ENCODE peak calls at places on chromosomes 13 and 19, in nine cellular contexts. K is ovary, X is A549, M is SK-N-SH, Q is esophagus muscularis mucosa, Z is suprapubic skin, T is tibial nerve, J is stomach, L is sigmoid colon. B is an unnamed sample.
A peak's percentile ranks its signal among the peaks of the same experiment; 100 is the strongest.

GRCh38 chr13:24228852-24229458 is 68.4 kb downstream of the SPATA13 start:
- DNase-seq in K (no peak), X (peak; percentile 34), M (peak; percentile 53), Q (no peak), Z (no peak), T (peak; percentile 52), J (no peak), L (no peak), B (no peak)

GRCh38 chr13:29908411-29908810 is 58.0 kb upstream of the UBL3 start:
- DNase-seq in K (no peak), X (no peak), M (no peak), Q (no peak), Z (peak; percentile 85), T (peak; percentile 50), J (no peak), L (no peak), B (no peak)

GRCh38 chr19:37519890-37520289 is 13.2 kb downstream of the ZNF793 start:
- DNase-seq in K (no peak), X (no peak), M (no peak), Q (no peak), Z (no peak), T (no peak), J (no peak), L (no peak), B (no peak)

GRCh38 chr13:103403148-103403740 is 337.0 kb upstream of the SLC10A2 start:
- DNase-seq in K (no peak), X (no peak), M (no peak), Q (no peak), Z (no peak), T (no peak), J (no peak), L (no peak), B (no peak)

GRCh38 chr13:70310720-70311119 is 202.5 kb upstream of the KLHL1 start:
- DNase-seq in K (no peak), X (no peak), M (peak; percentile 48), Q (no peak), Z (no peak), T (no peak), J (peak; percentile 39), L (no peak), B (peak; percentile 25)

GRCh38 chr13:44474122-44474910 is 100.7 kb downstream of the SERP2 start:
- DNase-seq in K (no peak), X (peak; percentile 24), M (no peak), Q (no peak), Z (no peak), T (no peak), J (no peak), L (no peak), B (no peak)

GRCh38 chr13:76148926-76149325 is 512.8 kb downstream of the LMO7 start:
- DNase-seq in K (no peak), X (no peak), M (no peak), Q (no peak), Z (no peak), T (no peak), J (no peak), L (no peak), B (no peak)

GRCh38 chr13:50453238-50453637 is 390.3 kb downstream of the DLEU7 start:
- DNase-seq in K (no peak), X (no peak), M (no peak), Q (no peak), Z (no peak), T (no peak), J (no peak), L (no peak), B (no peak)

GRCh38 chr19:18167975-18168645 is 5.5 kb upstream of the IFI30 start:
- DNase-seq in K (peak; percentile 50), X (peak; percentile 81), M (peak; percentile 94), Q (no peak), Z (no peak), T (no peak), J (peak; percentile 59), L (no peak), B (peak; percentile 61)

GRCh38 chr13:113812140-113813036 is 51.5 kb downstream of the GAS6 start:
- DNase-seq in K (no peak), X (no peak), M (peak; percentile 60), Q (no peak), Z (no peak), T (no peak), J (no peak), L (no peak), B (no peak)

GRCh38 chr13:109747524-109747923 is 38.9 kb downstream of the IRS2 start:
- DNase-seq in K (no peak), X (no peak), M (no peak), Q (no peak), Z (no peak), T (no peak), J (no peak), L (no peak), B (no peak)

GRCh38 chr13:72458701-72459100 is 268.7 kb downstream of the MZT1 start:
- DNase-seq in K (no peak), X (no peak), M (no peak), Q (no peak), Z (no peak), T (no peak), J (no peak), L (no peak), B (no peak)

GRCh38 chr19:11265785-11266236 is 3.5 kb upstream of the DOCK6 start:
- DNase-seq in K (no peak), X (peak; percentile 71), M (no peak), Q (no peak), Z (no peak), T (no peak), J (peak; percentile 91), L (no peak), B (peak; percentile 95)

GRCh38 chr19:10107254-10107653 is 1.1 kb downstream of the PPAN start:
- DNase-seq in K (no peak), X (no peak), M (no peak), Q (no peak), Z (no peak), T (no peak), J (no peak), L (no peak), B (no peak)

GRCh38 chr19:38270587-38271167 is 6.3 kb downstream of the SPINT2 start:
- DNase-seq in K (no peak), X (peak; percentile 99), M (no peak), Q (no peak), Z (no peak), T (no peak), J (no peak), L (no peak), B (no peak)

GRCh38 chr13:113627136-113627535 is 30.9 kb downstream of the ATP4B start:
- DNase-seq in K (no peak), X (no peak), M (no peak), Q (no peak), Z (peak; percentile 60), T (no peak), J (no peak), L (peak; percentile 58), B (no peak)

GRCh38 chr13:63425131-63425530 is 2009.5 kb upstream of the PCDH20 start:
- DNase-seq in K (no peak), X (no peak), M (no peak), Q (no peak), Z (no peak), T (no peak), J (no peak), L (no peak), B (no peak)

GRCh38 chr19:48367855-48368254 is 3.7 kb downstream of the SYNGR4 start:
- DNase-seq in K (no peak), X (no peak), M (no peak), Q (no peak), Z (no peak), T (no peak), J (peak; percentile 59), L (no peak), B (no peak)
- TF ChIP-seq EP300 in K (no peak), X (no peak), M (no peak), Q (no peak), Z (no peak), T (no peak), J (no peak), L (no peak), B (no peak)

DNA sequence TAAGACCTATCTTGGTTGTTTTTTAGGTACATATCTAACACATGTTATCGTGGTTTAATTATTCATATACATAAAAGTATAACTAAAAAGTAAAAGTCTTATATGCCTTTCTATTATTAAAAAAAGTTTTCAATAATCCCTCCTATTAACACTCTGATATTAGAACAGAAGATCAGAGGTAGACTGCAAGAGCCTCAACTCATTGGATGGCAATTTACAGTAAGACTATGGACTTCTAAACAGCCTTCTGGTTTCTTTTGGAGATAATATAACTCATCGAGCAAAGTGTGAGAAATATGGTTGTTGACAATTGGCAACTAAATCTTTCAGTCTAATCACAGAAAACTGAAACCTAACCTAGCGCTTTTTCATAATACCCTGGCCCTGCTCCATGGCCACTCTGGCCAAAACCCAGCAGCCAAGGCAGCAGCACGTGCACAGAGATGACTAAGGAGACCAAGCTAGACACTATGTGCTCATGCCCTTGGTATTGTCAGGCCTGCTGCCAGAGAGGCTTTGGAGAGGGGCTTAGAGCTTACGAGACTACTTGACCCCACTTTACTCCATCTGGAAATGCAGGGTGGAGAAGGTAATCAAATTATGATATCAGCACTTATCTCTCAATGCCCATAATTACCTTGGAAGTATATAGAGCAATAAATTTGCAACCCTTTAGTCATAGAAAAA is 40.6 kb upstream of the EEF1AKMT1 start:
- DNase-seq in K (peak; percentile 75), X (peak; percentile 18), M (peak; percentile 58), Q (peak; percentile 96), Z (peak; percentile 87), T (peak; percentile 89), J (peak; percentile 74), L (peak; percentile 93), B (peak; percentile 60)
- H3K27ac ChIP-seq in K (no peak overlapping the region), X (peak overlapping the region; percentile 17), M (peak overlapping the region; percentile 72), Q (peak overlapping the region; percentile 82), Z (peak overlapping the region; percentile 76), T (peak overlapping the region; percentile 58), J (peak overlapping the region; percentile 68), L (peak overlapping the region; percentile 62), B (peak overlapping the region; percentile 63)

DNA sequence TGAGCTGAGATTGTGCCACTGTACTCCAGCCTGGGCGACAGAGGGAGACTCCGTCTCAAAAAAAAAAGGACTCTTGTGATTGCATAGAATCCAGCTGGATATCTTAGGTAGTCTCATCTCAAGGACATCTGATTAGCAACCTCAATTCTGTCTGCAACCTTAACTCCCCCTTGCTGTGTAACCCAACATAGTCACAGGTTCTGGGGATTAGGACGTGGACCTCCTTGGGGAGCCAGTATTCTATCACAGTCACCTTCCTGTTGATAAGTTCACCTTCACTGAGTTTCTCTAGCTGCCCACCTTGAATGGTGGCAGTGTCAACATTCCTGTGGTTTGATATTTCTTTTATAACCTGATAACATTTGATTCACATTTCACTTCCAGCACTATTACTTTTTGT is 27.2 kb downstream of the GPR18 start:
- DNase-seq in K (no peak), X (no peak), M (no peak), Q (no peak), Z (no peak), T (no peak), J (no peak), L (no peak), B (no peak)
- H3K4me1 ChIP-seq in K (peaks cover 4% of the 10 kb centered on the region), X (peaks cover 6% of the 10 kb centered on the region), M (peaks cover 12% of the 10 kb centered on the region), Q (peaks cover 16% of the 10 kb centered on the region), Z (peaks cover 31% of the 10 kb centered on the region), T (no peaks in the 10 kb centered on the region), J (peaks cover 13% of the 10 kb centered on the region), L (peaks cover 20% of the 10 kb centered on the region), B (peaks cover 4% of the 10 kb centered on the region)

GRCh38 chr13:51534075-51534817 is 50.0 kb upstream of the WDFY2 start:
- DNase-seq in K (no peak), X (no peak), M (no peak), Q (no peak), Z (no peak), T (peak; percentile 19), J (peak; percentile 31), L (no peak), B (peak; percentile 32)
- TF ChIP-seq EP300 in K (no peak), X (no peak), M (no peak), Q (no peak), Z (no peak), T (no peak), J (no peak), L (no peak), B (no peak)